ENCODE peak calls at places on chromosomes 11 and 22, in six cellular contexts. V is pancreas, B is fibroblast of villous mesenchyme, N is non-pigmented ciliary epithelial cell, U is RPMI7951, F is DMS53. W is an unnamed sample.

GRCh38 chr22:25680949-25681348 is 61.0 kb upstream of the MYO18B start:
- DNase-seq in V (no peak), B (no peak), N (no peak), U (peak), F (no peak), W (no peak)

GRCh38 chr11:70033711-70034070 is 44.4 kb upstream of the ANO1 start:
- DNase-seq in V (no peak), B (no peak), N (no peak), U (no peak), F (no peak), W (no peak)

GRCh38 chr11:70048279-70049024 is 29.7 kb upstream of the ANO1 start:
- DNase-seq in V (no peak), B (no peak), N (no peak), U (no peak), F (peak), W (peak)

GRCh38 chr11:44316388-44317240 is 6.7 kb upstream of the ALX4 start:
- DNase-seq in V (no peak), B (no peak), N (no peak), U (no peak), F (peak), W (no peak)

GRCh38 chr11:63944987-63945386 is 6.2 kb downstream of the NAA40 start:
- DNase-seq in V (peak), B (no peak), N (no peak), U (no peak), F (no peak), W (no peak)

GRCh38 chr11:129117595-129118350 is 74.4 kb downstream of the ARHGAP32 start:
- DNase-seq in V (peak), B (peak), N (peak), U (peak), F (peak), W (peak)

GRCh38 chr11:34356918-34357645 is 728 bp downstream of the ABTB2 start:
- DNase-seq in V (peak), B (peak), N (no peak), U (peak), F (peak), W (peak)

GRCh38 chr11:76524919-76525318 is 80.1 kb downstream of the EMSY start:
- DNase-seq in V (peak), B (peak), N (no peak), U (peak), F (peak), W (peak)

GRCh38 chr22:28923826-28924732 is 40.7 kb downstream of the ZNRF3 start:
- DNase-seq in V (peak), B (no peak), N (no peak), U (no peak), F (peak), W (no peak)

GRCh38 chr22:45170001-45170466 is 6.3 kb downstream of the NUP50 start:
- DNase-seq in V (no peak), B (no peak), N (no peak), U (peak), F (no peak), W (no peak)

GRCh38 chr22:37681556-37682049 is 4.5 kb upstream of the NOL12 start:
- DNase-seq in V (peak), B (peak), N (no peak), U (peak), F (peak), W (peak)

W was measured in choroid plexus epithelial cell.